ENCODE peak calls at places on chromosomes 3 and 15, in nine cellular contexts. One of them, this sample, is unnamed.

GRCh38 chr15:60421544-60421943 is 23.8 kb upstream of the ANXA2 start:
- DNase-seq in HFFc6: peak
- DNase-seq in GM20000: no peak
- DNase-seq in psoas muscle: no peak
- DNase-seq in PC-9: peak
- DNase-seq in GM10248: no peak
- DNase-seq in choroid plexus epithelial cell: peak
- DNase-seq in A549: no peak
- DNase-seq in cardiac fibroblast: peak
- DNase-seq in this sample: no peak

GRCh38 chr3:126541628-126542339 is 16.9 kb downstream of the C3orf22 start:
- DNase-seq in A549: no peak
- DNase-seq in GM10248: no peak
- DNase-seq in choroid plexus epithelial cell: no peak
- DNase-seq in HFFc6: no peak
- DNase-seq in GM20000: no peak
- DNase-seq in PC-9: no peak
- DNase-seq in psoas muscle: no peak
- DNase-seq in cardiac fibroblast: no peak
- DNase-seq in this sample: no peak

GRCh38 chr3:46845397-46845859 is 17.8 kb downstream of the MYL3 start:
- DNase-seq in A549: no peak
- DNase-seq in choroid plexus epithelial cell: peak
- DNase-seq in GM10248: no peak
- DNase-seq in GM20000: peak
- DNase-seq in psoas muscle: peak
- DNase-seq in PC-9: no peak
- DNase-seq in HFFc6: peak
- DNase-seq in cardiac fibroblast: peak
- DNase-seq in this sample: no peak

GRCh38 chr15:91186892-91187644 is 87.0 kb downstream of the SV2B start:
- DNase-seq in A549: no peak
- DNase-seq in cardiac fibroblast: peak
- DNase-seq in GM20000: no peak
- DNase-seq in psoas muscle: no peak
- DNase-seq in choroid plexus epithelial cell: peak
- DNase-seq in HFFc6: no peak
- DNase-seq in PC-9: no peak
- DNase-seq in GM10248: no peak
- DNase-seq in this sample: no peak

GRCh38 chr3:195030791-195031321 is 240.1 kb downstream of the XXYLT1 start:
- DNase-seq in GM10248: no peak
- DNase-seq in cardiac fibroblast: no peak
- DNase-seq in choroid plexus epithelial cell: peak
- DNase-seq in psoas muscle: no peak
- DNase-seq in PC-9: peak
- DNase-seq in HFFc6: no peak
- DNase-seq in GM20000: no peak
- DNase-seq in A549: peak
- DNase-seq in this sample: no peak

GRCh38 chr3:11562277-11562881 is 81.3 kb downstream of the VGLL4 start:
- DNase-seq in A549: no peak
- DNase-seq in psoas muscle: no peak
- DNase-seq in GM20000: no peak
- DNase-seq in cardiac fibroblast: no peak
- DNase-seq in choroid plexus epithelial cell: no peak
- DNase-seq in PC-9: no peak
- DNase-seq in GM10248: no peak
- DNase-seq in HFFc6: no peak
- DNase-seq in this sample: no peak

GRCh38 chr3:15636028-15636709 is 34.6 kb downstream of the BTD start:
- DNase-seq in choroid plexus epithelial cell: peak
- DNase-seq in A549: peak
- DNase-seq in HFFc6: peak
- DNase-seq in cardiac fibroblast: peak
- DNase-seq in GM20000: no peak
- DNase-seq in psoas muscle: peak
- DNase-seq in PC-9: peak
- DNase-seq in GM10248: peak
- DNase-seq in this sample: no peak

GRCh38 chr3:100647673-100648072 is 38.3 kb downstream of the ADGRG7 start:
- DNase-seq in HFFc6: no peak
- DNase-seq in choroid plexus epithelial cell: no peak
- DNase-seq in PC-9: no peak
- DNase-seq in A549: no peak
- DNase-seq in GM10248: no peak
- DNase-seq in GM20000: no peak
- DNase-seq in cardiac fibroblast: no peak
- DNase-seq in psoas muscle: no peak
- DNase-seq in this sample: no peak

GRCh38 chr3:126746395-126747177 is 42.5 kb downstream of the CHCHD6 start:
- DNase-seq in HFFc6: peak
- DNase-seq in choroid plexus epithelial cell: peak
- DNase-seq in psoas muscle: no peak
- DNase-seq in PC-9: no peak
- DNase-seq in A549: peak
- DNase-seq in cardiac fibroblast: peak
- DNase-seq in GM10248: no peak
- DNase-seq in GM20000: no peak
- DNase-seq in this sample: no peak

GRCh38 chr3:161430307-161430706 is 59.0 kb upstream of the SPTSSB start:
- DNase-seq in choroid plexus epithelial cell: no peak
- DNase-seq in A549: no peak
- DNase-seq in HFFc6: no peak
- DNase-seq in GM10248: no peak
- DNase-seq in GM20000: no peak
- DNase-seq in psoas muscle: no peak
- DNase-seq in cardiac fibroblast: no peak
- DNase-seq in PC-9: no peak
- DNase-seq in this sample: no peak

GRCh38 chr3:9411302-9411701 is 13.9 kb downstream of the SETD5 start:
- DNase-seq in GM10248: no peak
- DNase-seq in cardiac fibroblast: no peak
- DNase-seq in HFFc6: no peak
- DNase-seq in A549: no peak
- DNase-seq in PC-9: no peak
- DNase-seq in choroid plexus epithelial cell: no peak
- DNase-seq in psoas muscle: no peak
- DNase-seq in GM20000: no peak
- DNase-seq in this sample: no peak

GRCh38 chr3:149023951-149024350 is 32.6 kb downstream of the GYG1 start:
- DNase-seq in PC-9: no peak
- DNase-seq in choroid plexus epithelial cell: no peak
- DNase-seq in cardiac fibroblast: no peak
- DNase-seq in HFFc6: no peak
- DNase-seq in psoas muscle: no peak
- DNase-seq in A549: no peak
- DNase-seq in GM20000: no peak
- DNase-seq in GM10248: no peak
- DNase-seq in this sample: no peak

GRCh38 chr3:7392206-7392605 is 531.3 kb downstream of the GRM7 start:
- DNase-seq in A549: no peak
- DNase-seq in HFFc6: no peak
- DNase-seq in GM20000: no peak
- DNase-seq in GM10248: no peak
- DNase-seq in PC-9: no peak
- DNase-seq in cardiac fibroblast: no peak
- DNase-seq in choroid plexus epithelial cell: no peak
- DNase-seq in psoas muscle: no peak
- DNase-seq in this sample: no peak

GRCh38 chr3:111730143-111730542 is 128.9 kb upstream of the PHLDB2 start:
- DNase-seq in GM10248: no peak
- DNase-seq in A549: no peak
- DNase-seq in psoas muscle: no peak
- DNase-seq in choroid plexus epithelial cell: no peak
- DNase-seq in HFFc6: no peak
- DNase-seq in GM20000: no peak
- DNase-seq in PC-9: peak
- DNase-seq in cardiac fibroblast: no peak
- DNase-seq in this sample: no peak

GRCh38 chr3:111728566-111728935 is 130.5 kb upstream of the PHLDB2 start:
- DNase-seq in PC-9: no peak
- DNase-seq in GM10248: no peak
- DNase-seq in GM20000: no peak
- DNase-seq in choroid plexus epithelial cell: no peak
- DNase-seq in A549: no peak
- DNase-seq in cardiac fibroblast: no peak
- DNase-seq in psoas muscle: no peak
- DNase-seq in HFFc6: no peak
- DNase-seq in this sample: no peak

GRCh38 chr3:111726788-111727305 is 131.7 kb upstream of the ZBED2 start:
- DNase-seq in choroid plexus epithelial cell: no peak
- DNase-seq in HFFc6: no peak
- DNase-seq in GM20000: no peak
- DNase-seq in PC-9: no peak
- DNase-seq in cardiac fibroblast: no peak
- DNase-seq in GM10248: no peak
- DNase-seq in A549: no peak
- DNase-seq in psoas muscle: no peak
- DNase-seq in this sample: no peak

GRCh38 chr3:111729087-111729846 is 129.8 kb upstream of the PHLDB2 start:
- DNase-seq in psoas muscle: peak
- DNase-seq in choroid plexus epithelial cell: peak
- DNase-seq in cardiac fibroblast: peak
- DNase-seq in A549: no peak
- DNase-seq in GM10248: no peak
- DNase-seq in HFFc6: peak
- DNase-seq in PC-9: no peak
- DNase-seq in GM20000: no peak
- DNase-seq in this sample: no peak

GRCh38 chr3:111727843-111728565 is 131.1 kb upstream of the PHLDB2 start:
- DNase-seq in GM10248: no peak
- DNase-seq in GM20000: no peak
- DNase-seq in psoas muscle: no peak
- DNase-seq in cardiac fibroblast: no peak
- DNase-seq in choroid plexus epithelial cell: no peak
- DNase-seq in A549: no peak
- DNase-seq in PC-9: no peak
- DNase-seq in HFFc6: no peak
- DNase-seq in this sample: no peak
- TF ChIP-seq CTCF in GM10248: no peak
- TF ChIP-seq CTCF in GM20000: no peak
- TF ChIP-seq CTCF in psoas muscle: no peak
- TF ChIP-seq CTCF in cardiac fibroblast: no peak
- TF ChIP-seq CTCF in choroid plexus epithelial cell: no peak
- TF ChIP-seq CTCF in A549: no peak
- TF ChIP-seq CTCF in PC-9: no peak
- TF ChIP-seq CTCF in HFFc6: no peak
- TF ChIP-seq CTCF in this sample: no peak

GRCh38 chr15:63243101-63243500 is 34.3 kb upstream of the APH1B start:
- DNase-seq in GM20000: no peak
- DNase-seq in A549: no peak
- DNase-seq in psoas muscle: peak
- DNase-seq in HFFc6: no peak
- DNase-seq in GM10248: no peak
- DNase-seq in choroid plexus epithelial cell: peak
- DNase-seq in cardiac fibroblast: peak
- DNase-seq in PC-9: no peak
- DNase-seq in this sample: no peak
- TF ChIP-seq CTCF in GM20000: no peak
- TF ChIP-seq CTCF in A549: no peak
- TF ChIP-seq CTCF in psoas muscle: no peak
- TF ChIP-seq CTCF in HFFc6: no peak
- TF ChIP-seq CTCF in GM10248: no peak
- TF ChIP-seq CTCF in choroid plexus epithelial cell: peak
- TF ChIP-seq CTCF in cardiac fibroblast: no peak
- TF ChIP-seq CTCF in PC-9: no peak
- TF ChIP-seq CTCF in this sample: no peak

DNA sequence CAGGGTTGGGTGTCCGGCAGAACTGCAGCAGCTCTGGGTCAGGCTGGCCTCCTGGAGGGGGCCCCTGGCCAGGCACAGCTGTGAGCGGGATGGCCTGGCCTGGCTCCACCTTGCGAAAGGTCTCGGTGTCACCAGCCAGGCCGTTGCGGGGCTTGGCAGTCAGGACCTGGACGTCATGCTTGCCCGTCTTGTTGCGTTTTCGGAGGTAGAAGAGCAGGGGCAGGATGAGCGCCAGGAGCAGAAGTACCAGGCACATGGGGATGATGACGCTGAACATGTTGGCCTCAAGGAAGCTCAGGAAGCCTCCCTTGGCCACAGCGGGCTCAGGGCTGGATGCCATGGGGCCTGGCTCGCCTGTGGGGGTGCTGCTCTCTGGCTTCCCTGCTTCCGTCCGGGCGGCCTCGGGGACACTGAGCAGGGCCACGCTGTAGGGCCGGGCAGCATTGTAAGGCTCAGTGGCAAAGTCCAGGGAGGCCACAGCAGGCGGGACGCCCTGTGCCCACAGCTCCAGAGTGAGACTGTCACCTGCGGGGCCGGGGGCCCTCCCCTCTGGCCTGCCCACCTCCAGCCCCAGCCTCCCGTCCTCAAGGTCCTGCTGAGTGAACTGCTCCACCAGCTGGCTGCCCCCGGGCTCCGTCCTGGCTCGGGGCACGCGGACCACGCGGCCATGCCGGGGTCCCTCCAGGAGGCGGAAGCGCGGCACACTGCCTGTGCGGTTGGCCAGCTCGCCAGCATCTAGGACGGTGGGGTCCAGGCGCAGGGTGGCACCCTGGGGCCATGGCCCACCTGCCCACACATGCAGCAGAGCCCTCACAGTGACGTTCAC is 28.1 kb downstream of the SNX33 start:
- DNase-seq in A549: no peak
- DNase-seq in PC-9: no peak
- DNase-seq in cardiac fibroblast: no peak
- DNase-seq in GM20000: no peak
- DNase-seq in psoas muscle: peak
- DNase-seq in choroid plexus epithelial cell: no peak
- DNase-seq in HFFc6: no peak
- DNase-seq in GM10248: no peak
- DNase-seq in this sample: no peak
- TF ChIP-seq CTCF in A549: no peak
- TF ChIP-seq CTCF in PC-9: no peak
- TF ChIP-seq CTCF in cardiac fibroblast: no peak
- TF ChIP-seq CTCF in GM20000: no peak
- TF ChIP-seq CTCF in psoas muscle: no peak
- TF ChIP-seq CTCF in choroid plexus epithelial cell: no peak
- TF ChIP-seq CTCF in HFFc6: no peak
- TF ChIP-seq CTCF in GM10248: no peak
- TF ChIP-seq CTCF in this sample: no peak

GRCh38 chr3:164812042-164812441 is 266.3 kb downstream of the SI start:
- DNase-seq in psoas muscle: no peak
- DNase-seq in cardiac fibroblast: no peak
- DNase-seq in A549: no peak
- DNase-seq in choroid plexus epithelial cell: no peak
- DNase-seq in GM20000: no peak
- DNase-seq in GM10248: no peak
- DNase-seq in PC-9: no peak
- DNase-seq in HFFc6: no peak
- DNase-seq in this sample: no peak

DNA sequence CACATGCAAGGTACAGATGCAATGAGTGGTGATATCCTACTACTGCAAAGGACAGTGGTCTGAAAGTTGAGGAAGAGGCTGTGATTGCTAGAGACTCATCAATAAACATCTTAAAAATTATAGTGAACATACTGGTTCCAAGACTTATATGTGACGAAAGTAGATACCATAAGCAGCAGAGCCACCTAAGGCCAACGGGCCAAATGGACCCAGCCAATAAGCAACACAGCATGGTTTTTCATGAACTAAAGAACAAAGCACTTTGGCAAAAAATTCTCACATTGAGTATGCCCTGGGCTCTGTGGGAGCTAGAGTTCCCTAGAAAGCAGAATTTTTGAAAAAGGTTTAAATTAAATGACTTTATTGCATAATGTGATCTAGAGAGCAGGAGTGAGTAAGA is 272.1 kb downstream of the SI start:
- DNase-seq in A549: no peak
- DNase-seq in GM20000: no peak
- DNase-seq in HFFc6: no peak
- DNase-seq in cardiac fibroblast: peak
- DNase-seq in choroid plexus epithelial cell: peak
- DNase-seq in PC-9: no peak
- DNase-seq in GM10248: no peak
- DNase-seq in psoas muscle: no peak
- DNase-seq in this sample: no peak
- TF ChIP-seq CTCF in A549: no peak
- TF ChIP-seq CTCF in GM20000: no peak
- TF ChIP-seq CTCF in HFFc6: no peak
- TF ChIP-seq CTCF in cardiac fibroblast: no peak
- TF ChIP-seq CTCF in choroid plexus epithelial cell: no peak
- TF ChIP-seq CTCF in PC-9: no peak
- TF ChIP-seq CTCF in GM10248: no peak
- TF ChIP-seq CTCF in psoas muscle: no peak
- TF ChIP-seq CTCF in this sample: no peak